ENCODE peak calls at places on chromosomes 5 and 9, in four cellular contexts. R is K562, Y is GM12878, N is HepG2. C is an unnamed sample.

GRCh38 chr5:125408582-125409069 is 662.2 kb upstream of the ZNF608 start:
- DNase-seq in R (no peak), Y (no peak), N (no peak), C (peak; percentile 39)

GRCh38 chr9:100690438-100690837 is 112.6 kb downstream of the CAVIN4 start:
- DNase-seq in R (peak; percentile 9), Y (no peak), N (no peak), C (no peak)

GRCh38 chr9:3912260-3912659 is 386.5 kb upstream of the RFX3 start:
- DNase-seq in R (no peak), Y (no peak), N (no peak), C (no peak)

GRCh38 chr9:35827486-35827885 is 1.0 kb downstream of the FAM221B start:
- DNase-seq in R (no peak), Y (no peak), N (no peak), C (no peak)

GRCh38 chr5:86909461-86909881 is 291.7 kb downstream of the COX7C start:
- DNase-seq in R (no peak), Y (no peak), N (no peak), C (no peak)

GRCh38 chr5:59036274-59036961 is 453.5 kb downstream of the RAB3C start:
- DNase-seq in R (no peak), Y (no peak), N (no peak), C (no peak)

GRCh38 chr5:173963867-173964429 is 25.0 kb upstream of the C5orf47 start:
- DNase-seq in R (no peak), Y (no peak), N (no peak), C (no peak)

GRCh38 chr5:34534237-34535108 is 121.7 kb upstream of the RAI14 start:
- DNase-seq in R (no peak), Y (peak; percentile 24), N (peak; percentile 14), C (no peak)

GRCh38 chr5:149402291-149402690 is 23.2 kb upstream of the IL17B start:
- DNase-seq in R (no peak), Y (no peak), N (no peak), C (no peak)

GRCh38 chr9:86042226-86042625 is 57.1 kb downstream of the GOLM1 start:
- DNase-seq in R (no peak), Y (no peak), N (no peak), C (no peak)

GRCh38 chr9:118148990-118149389 is 444.8 kb downstream of the TLR4 start:
- DNase-seq in R (no peak), Y (no peak), N (no peak), C (no peak)

GRCh38 chr5:158878227-158878626 is 221.5 kb downstream of the EBF1 start:
- DNase-seq in R (no peak), Y (no peak), N (no peak), C (no peak)

GRCh38 chr9:91131433-91131839 is 230.3 kb downstream of the AUH start:
- DNase-seq in R (no peak), Y (no peak), N (no peak), C (no peak)

GRCh38 chr9:27473135-27473534 is 51.0 kb upstream of the IFNK start:
- DNase-seq in R (peak; percentile 29), Y (no peak), N (no peak), C (peak; percentile 39)
- TF ChIP-seq BHLHE40 in R (no peak), Y (no peak), N (no peak), C (no peak)

DNA sequence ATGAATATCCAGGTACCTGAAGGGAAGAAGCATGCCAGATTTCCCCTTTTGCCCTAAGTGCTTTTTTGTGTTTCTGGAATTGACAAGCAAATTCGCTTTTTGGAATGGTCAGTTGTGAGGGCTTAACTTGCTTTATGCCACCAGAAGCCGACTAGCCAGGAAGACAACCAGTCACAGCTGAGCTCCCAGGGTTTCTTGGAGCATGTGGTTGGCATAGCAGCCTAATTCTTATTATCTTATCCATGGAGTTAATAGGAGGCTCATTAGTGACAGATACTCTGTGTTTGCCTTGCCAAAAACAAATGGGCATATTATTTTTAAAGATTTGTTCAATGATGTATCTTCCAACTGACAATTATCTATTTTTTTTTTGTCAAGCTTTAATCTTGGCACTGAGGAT is 500.7 kb downstream of the PTPRD start:
- DNase-seq in R (no peak), Y (no peak), N (no peak), C (no peak)
- TF ChIP-seq TARDBP in R (no peak), Y (no peak), N (no peak), C (no peak)

GRCh38 chr5:73770172-73770571 is 144.2 kb downstream of the ARHGEF28 start:
- DNase-seq in R (no peak), Y (no peak), N (no peak), C (no peak)

GRCh38 chr5:73764586-73764985 is 138.6 kb downstream of the ARHGEF28 start:
- DNase-seq in R (no peak), Y (no peak), N (peak; percentile 78), C (no peak)

GRCh38 chr5:73766902-73767301 is 140.9 kb downstream of the ARHGEF28 start:
- DNase-seq in R (no peak), Y (no peak), N (no peak), C (no peak)

GRCh38 chr5:73763300-73764032 is 137.5 kb downstream of the ARHGEF28 start:
- DNase-seq in R (no peak), Y (no peak), N (peak; percentile 88), C (no peak)

DNA sequence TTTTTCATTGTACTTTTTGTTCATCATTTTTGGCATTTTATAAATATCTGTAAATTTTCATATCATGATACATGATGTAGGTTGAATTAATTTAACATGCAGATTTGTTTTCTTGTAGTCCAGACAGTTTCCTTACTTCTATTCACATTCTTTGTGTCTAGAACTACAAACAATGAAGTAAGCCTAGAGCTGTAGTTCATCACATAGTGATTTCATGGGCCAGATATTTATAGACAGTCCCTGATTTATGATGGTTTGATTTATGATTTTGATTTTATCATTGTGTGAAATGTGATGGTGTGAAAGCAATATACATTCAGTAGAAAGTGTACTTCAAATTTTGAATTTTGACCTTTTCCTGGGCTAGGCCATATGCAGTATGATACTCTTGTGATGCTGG is 139.0 kb downstream of the ARHGEF28 start:
- DNase-seq in R (no peak), Y (no peak), N (no peak), C (no peak)
- TF ChIP-seq BHLHE40 in R (no peak), Y (no peak), N (no peak), C (no peak)

GRCh38 chr9:126459965-126460843 is 133.6 kb downstream of the MVB12B start:
- DNase-seq in R (no peak), Y (no peak), N (no peak), C (no peak)
- TF ChIP-seq TARDBP in R (no peak), Y (no peak), N (no peak), C (no peak)

GRCh38 chr5:135315394-135315793 is 83.6 kb downstream of the MACROH2A1 start:
- DNase-seq in R (peak; percentile 27), Y (no peak), N (no peak), C (no peak)

GRCh38 chr5:135312255-135312935 is 86.6 kb downstream of the MACROH2A1 start:
- DNase-seq in R (no peak), Y (no peak), N (no peak), C (no peak)

GRCh38 chr5:135313946-135314345 is 85.1 kb downstream of the MACROH2A1 start:
- DNase-seq in R (no peak), Y (no peak), N (no peak), C (no peak)

GRCh38 chr5:135310328-135310989 is 88.6 kb downstream of the MACROH2A1 start:
- DNase-seq in R (no peak), Y (no peak), N (no peak), C (no peak)

GRCh38 chr5:135313405-135313804 is 85.6 kb downstream of the MACROH2A1 start:
- DNase-seq in R (no peak), Y (no peak), N (no peak), C (no peak)
- TF ChIP-seq BHLHE40 in R (no peak), Y (no peak), N (no peak), C (no peak)

GRCh38 chr5:146560205-146560812 is 44.3 kb upstream of the GPR151 start:
- DNase-seq in R (no peak), Y (no peak), N (no peak), C (no peak)
- TF ChIP-seq TARDBP in R (no peak), Y (no peak), N (no peak), C (no peak)

GRCh38 chr5:180332051-180332517 is 21.1 kb downstream of the GFPT2 start:
- DNase-seq in R (no peak), Y (no peak), N (no peak), C (no peak)

GRCh38 chr5:180330270-180330648 is 22.9 kb downstream of the GFPT2 start:
- DNase-seq in R (no peak), Y (no peak), N (no peak), C (no peak)

GRCh38 chr5:180331647-180331950 is 21.5 kb downstream of the GFPT2 start:
- DNase-seq in R (no peak), Y (no peak), N (no peak), C (no peak)

GRCh38 chr5:180329606-180330269 is 23.4 kb downstream of the GFPT2 start:
- DNase-seq in R (no peak), Y (no peak), N (no peak), C (no peak)

GRCh38 chr5:180330810-180331646 is 22.1 kb downstream of the GFPT2 start:
- DNase-seq in R (peak; percentile 16), Y (no peak), N (peak; percentile 21), C (no peak)
- TF ChIP-seq BHLHE40 in R (no peak), Y (no peak), N (no peak), C (no peak)

DNA sequence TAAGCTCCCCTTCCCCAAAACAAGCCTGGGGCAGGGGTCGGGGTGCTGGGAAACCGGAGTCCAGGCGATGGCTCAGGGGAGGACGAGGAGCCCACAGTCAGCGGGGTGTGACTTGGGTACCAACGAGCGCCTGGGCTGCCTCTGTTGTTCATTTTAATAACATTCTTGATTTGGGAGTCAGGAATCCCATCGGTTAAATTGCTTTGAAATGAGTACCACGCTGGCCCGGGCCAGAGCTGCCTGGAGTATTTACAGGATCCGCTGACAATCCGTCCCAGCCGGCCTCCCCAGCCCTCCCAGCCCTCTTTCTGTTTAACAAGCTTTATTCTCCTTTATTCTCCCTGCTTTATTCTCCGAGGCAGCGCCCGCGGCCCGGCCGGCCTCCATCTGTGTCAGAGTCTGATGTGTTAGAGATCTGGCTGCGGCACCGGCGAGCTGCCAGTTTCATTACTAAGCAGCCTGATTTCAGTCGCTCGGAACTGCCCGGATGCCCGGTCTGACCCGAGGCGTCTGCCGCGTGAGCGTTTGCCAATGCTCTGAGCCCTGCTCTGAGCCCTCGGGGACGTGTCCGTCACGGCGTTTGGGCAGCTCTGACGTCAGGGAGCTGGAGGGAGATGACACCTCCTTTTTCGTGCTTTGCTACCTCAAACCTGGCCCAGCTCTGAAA is 16.5 kb upstream of the QRFP start:
- DNase-seq in R (no peak), Y (no peak), N (no peak), C (no peak)
- TF ChIP-seq TARDBP in R (no peak), Y (no peak), N (no peak), C (no peak)

GRCh38 chr9:83334320-83334719 is 203.9 kb downstream of the FRMD3 start:
- DNase-seq in R (peak; percentile 65), Y (peak; percentile 11), N (peak; percentile 64), C (peak; percentile 70)
- TF ChIP-seq BHLHE40 in R (no peak), Y (no peak), N (no peak), C (no peak)

DNA sequence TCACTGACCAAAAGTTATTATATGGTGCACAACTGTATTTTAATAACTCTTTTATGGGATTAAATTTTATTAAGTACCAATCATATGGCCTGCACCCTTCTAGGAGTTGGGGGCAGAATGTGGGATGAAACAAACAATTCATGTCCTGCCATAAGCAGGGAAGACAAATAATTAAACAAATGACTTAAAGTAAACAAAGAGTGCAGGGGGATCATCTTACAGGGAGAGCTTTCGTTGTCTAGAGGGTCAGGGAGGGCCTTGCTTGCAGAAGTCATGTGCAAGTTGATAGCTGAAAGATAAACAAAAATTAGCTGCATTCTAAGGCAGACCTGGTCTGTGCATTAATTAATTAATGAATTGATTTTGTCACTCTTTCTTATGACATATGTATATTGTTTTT is 66.7 kb upstream of the C5orf46 start:
- DNase-seq in R (no peak), Y (no peak), N (no peak), C (no peak)
- TF ChIP-seq TARDBP in R (no peak), Y (no peak), N (no peak), C (no peak)